ENCODE peak calls at places on chromosomes 12 and 14, in seven cellular contexts. X is GM12892, Z is SK-N-SH, G is HepG2, J is K562, Q is GM12878, E is H1. A is an unnamed sample.

GRCh38 chr12:40738856-40739255 is 46.6 kb downstream of the CNTN1 start:
- DNase-seq in Q (no peak), E (no peak), Z (no peak), G (no peak), X (no peak), J (no peak), A (no peak)

GRCh38 chr12:115257791-115258190 is 573.8 kb upstream of the TBX3 start:
- DNase-seq in Q (no peak), X (no peak), E (no peak), G (no peak), Z (no peak), J (no peak), A (no peak)

GRCh38 chr12:107511292-107511691 is 174.3 kb upstream of the PWP1 start:
- DNase-seq in Q (no peak), Z (no peak), E (no peak), X (no peak), J (no peak), G (no peak), A (no peak)

GRCh38 chr14:40010961-40011360 is 578.7 kb upstream of the FBXO33 start:
- DNase-seq in Z (no peak), X (no peak), G (no peak), J (no peak), E (no peak), Q (no peak), A (no peak)

GRCh38 chr14:104688755-104689619 is at the start of gene INF2:
- DNase-seq in E (peak; percentile 84), J (peak; percentile 72), X (peak; percentile 95), G (peak; percentile 62), Z (peak; percentile 97), Q (no peak), A (peak; percentile 95)

GRCh38 chr12:45213107-45213506 is 2.8 kb upstream of the ANO6 start:
- DNase-seq in Q (no peak), G (no peak), E (no peak), J (no peak), X (no peak), Z (no peak), A (no peak)

GRCh38 chr12:59620326-59620725 is 24.5 kb downstream of the SLC16A7 start:
- DNase-seq in Q (no peak), X (no peak), E (no peak), J (no peak), G (no peak), Z (no peak), A (no peak)

GRCh38 chr12:79934309-79935020 is 432 bp downstream of the PPP1R12A start:
- DNase-seq in E (peak; percentile 79), Q (no peak), Z (peak; percentile 67), X (no peak), J (peak; percentile 75), G (peak; percentile 17), A (no peak)

GRCh38 chr12:108425238-108425795 is 86.2 kb upstream of the CMKLR1 start:
- DNase-seq in J (no peak), Z (no peak), Q (no peak), X (no peak), G (no peak), E (peak; percentile 62), A (no peak)

GRCh38 chr12:13566286-13566685 is 369.8 kb downstream of the EMP1 start:
- DNase-seq in G (no peak), Z (no peak), E (no peak), X (no peak), J (no peak), Q (no peak), A (no peak)

GRCh38 chr12:41368006-41368405 is 179.9 kb downstream of the PDZRN4 start:
- DNase-seq in X (no peak), G (no peak), J (no peak), Q (no peak), E (no peak), Z (no peak), A (no peak)

GRCh38 chr12:52690351-52691075 is 10.3 kb upstream of the KRT1 start:
- DNase-seq in Q (no peak), G (no peak), X (no peak), J (no peak), Z (no peak), E (no peak), A (no peak)
- TF ChIP-seq TAF1 in Q (no peak), G (no peak), X (no peak), J (no peak), Z (no peak), E (no peak), A (no peak)

DNA sequence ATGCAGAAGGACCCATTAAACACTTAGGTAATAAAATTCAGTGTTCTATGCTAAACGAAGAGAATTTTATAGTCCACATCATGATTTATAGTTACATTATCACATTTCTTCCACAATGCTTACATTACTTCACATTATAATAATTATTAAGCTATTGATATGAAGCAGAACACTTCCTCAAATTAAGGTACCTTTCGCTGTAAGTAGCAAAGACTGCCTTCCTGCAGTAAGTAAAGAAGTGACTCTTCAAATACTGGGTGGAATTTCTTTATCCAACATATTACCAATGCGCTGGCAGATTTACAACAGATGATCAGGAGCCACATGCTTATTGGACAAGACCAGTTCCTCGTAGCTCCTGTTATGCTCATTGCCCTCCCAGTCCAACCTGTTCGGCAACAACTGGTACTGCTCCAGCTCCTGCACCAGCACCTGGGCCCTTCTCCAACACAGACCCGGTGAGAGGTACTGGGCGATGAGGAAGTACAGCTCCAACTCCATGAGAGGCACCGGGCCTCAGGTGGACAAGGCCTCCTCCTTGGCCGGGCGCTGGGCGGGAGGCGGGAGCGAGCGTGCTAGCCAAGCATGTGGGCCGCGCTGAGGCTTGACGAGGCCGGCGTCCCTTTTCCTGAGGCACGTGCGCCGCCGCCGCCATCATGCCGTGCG is 210.7 kb upstream of the ATP2B1 start:
- DNase-seq in Z (no peak), G (no peak), X (no peak), J (no peak), Q (no peak), E (no peak), A (no peak)
- TF ChIP-seq TAF1 in Z (no peak), G (no peak), X (no peak), J (no peak), Q (no peak), E (no peak), A (no peak)

GRCh38 chr12:96263449-96263902 is 69.3 kb downstream of the ELK3 start:
- DNase-seq in J (peak; percentile 30), G (peak; percentile 90), X (no peak), Q (no peak), E (no peak), Z (no peak), A (no peak)
- TF ChIP-seq TAF1 in J (no peak), G (no peak), X (no peak), Q (no peak), E (no peak), Z (no peak), A (no peak)

GRCh38 chr12:103852498-103852992 is 11.5 kb upstream of the NT5DC3 start:
- DNase-seq in Q (no peak), X (no peak), E (no peak), J (no peak), G (peak; percentile 75), Z (no peak), A (no peak)
- TF ChIP-seq TAF1 in Q (no peak), X (no peak), E (no peak), J (no peak), G (no peak), Z (no peak), A (no peak)

DNA sequence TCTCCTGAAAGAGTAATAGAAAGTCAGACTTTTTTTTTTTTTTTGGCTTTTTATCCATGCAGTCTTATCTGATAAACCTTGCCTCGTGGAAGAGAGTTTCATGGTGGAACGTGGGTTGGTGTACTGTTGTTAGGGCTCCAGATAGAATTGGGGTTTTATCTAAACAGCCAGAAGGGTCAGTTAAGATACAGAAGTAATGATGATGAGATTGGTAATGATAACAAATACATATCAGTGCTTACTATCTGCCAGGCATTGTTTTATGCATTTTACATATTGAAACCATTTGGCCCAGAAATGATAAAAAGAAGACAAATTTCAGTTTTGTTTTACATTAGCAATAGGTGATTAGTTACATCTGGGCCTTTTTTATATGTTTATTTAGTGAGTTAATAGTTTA is 372.8 kb upstream of the PRICKLE1 start:
- DNase-seq in G (no peak), X (no peak), E (no peak), J (no peak), Z (peak; percentile 45), Q (no peak), A (no peak)
- TF ChIP-seq TAF1 in G (no peak), X (no peak), E (no peak), J (no peak), Z (no peak), Q (no peak), A (no peak)